ENCODE peak calls at places on chromosomes 11 and 22, in ten cellular contexts. B is heart right ventricle, D is sigmoid colon, S is lung, N is spleen, E is fibroblast of lung, U is PC-3, T is mammary epithelial cell, X is IMR-90, O is cardiac muscle cell. H is an unnamed sample.

GRCh38 chr11:75424396-75424795 is 8.6 kb downstream of the KLHL35 start:
- DNase-seq in B (peak; percentile 39), D (no peak), S (no peak), N (peak; percentile 25), E (no peak), U (no peak), T (no peak), X (no peak), O (peak; percentile 79), H (no peak)

GRCh38 chr11:112289588-112290461 is 29.2 kb upstream of the PLET1 start:
- DNase-seq in B (peak; percentile 78), D (peak; percentile 89), S (peak; percentile 82), N (peak; percentile 97), E (peak; percentile 53), U (peak; percentile 77), T (peak; percentile 55), X (peak; percentile 35), O (peak; percentile 85), H (peak; percentile 82)

GRCh38 chr22:27220349-27220748 is 563.0 kb downstream of the MIAT start:
- DNase-seq in B (no peak), D (peak; percentile 78), S (no peak), N (no peak), E (peak; percentile 99), U (no peak), T (peak; percentile 81), X (peak; percentile 89), O (no peak), H (no peak)

GRCh38 chr22:20782601-20783299 is 8.8 kb downstream of the SERPIND1 start:
- DNase-seq in B (no peak), D (no peak), S (no peak), N (no peak), E (no peak), U (peak; percentile 42), T (no peak), X (no peak), O (no peak), H (no peak)

GRCh38 chr11:10856689-10857603 is 907 bp downstream of the ZBED5 start:
- DNase-seq in B (peak; percentile 43), D (peak; percentile 77), S (peak; percentile 53), N (no peak), E (peak; percentile 50), U (peak; percentile 45), T (peak; percentile 60), X (peak; percentile 28), O (peak; percentile 47), H (peak; percentile 68)

GRCh38 chr11:134360050-134360835 is 28.5 kb downstream of the GLB1L2 start:
- DNase-seq in B (peak; percentile 63), D (peak; percentile 82), S (peak; percentile 65), N (peak; percentile 89), E (peak; percentile 45), U (peak; percentile 83), T (peak; percentile 22), X (peak; percentile 32), O (peak; percentile 88), H (peak; percentile 84)

GRCh38 chr11:64268687-64269379 is 15.6 kb downstream of the BAD start:
- DNase-seq in B (peak; percentile 69), D (peak; percentile 92), S (no peak), N (peak; percentile 94), E (peak; percentile 68), U (peak; percentile 58), T (peak; percentile 62), X (peak; percentile 48), O (no peak), H (peak; percentile 44)

GRCh38 chr22:22574361-22574760 is 15.3 kb upstream of the PRAME start:
- DNase-seq in B (no peak), D (no peak), S (no peak), N (no peak), E (no peak), U (no peak), T (no peak), X (no peak), O (no peak), H (no peak)

GRCh38 chr22:32411388-32411787 is 659 bp downstream of the RTCB start:
- DNase-seq in B (no peak), D (no peak), S (no peak), N (no peak), E (peak; percentile 52), U (peak; percentile 58), T (peak; percentile 64), X (peak; percentile 40), O (no peak), H (no peak)
- H3K27ac ChIP-seq in B (peak overlapping the region; percentile 71), D (peak overlapping the region; percentile 79), S (peak overlapping the region; percentile 84), N (peak overlapping the region; percentile 88), E (peak overlapping the region; percentile 62), U (peak overlapping the region; percentile 78), T (peak overlapping the region; percentile 80), X (peak overlapping the region; percentile 57), O (peak overlapping the region; percentile 77), H (peak overlapping the region; percentile 75)

GRCh38 chr22:30511109-30511508 is 5.6 kb upstream of the SEC14L4 start:
- DNase-seq in B (no peak), D (no peak), S (no peak), N (no peak), E (no peak), U (no peak), T (no peak), X (no peak), O (no peak), H (no peak)

GRCh38 chr22:30511903-30512302 is 6.4 kb upstream of the SEC14L4 start:
- DNase-seq in B (no peak), D (no peak), S (no peak), N (no peak), E (no peak), U (no peak), T (no peak), X (no peak), O (no peak), H (no peak)

GRCh38 chr22:30503551-30503950 is 1.9 kb downstream of the SEC14L4 start:
- DNase-seq in B (no peak), D (no peak), S (no peak), N (no peak), E (no peak), U (no peak), T (no peak), X (no peak), O (no peak), H (no peak)

GRCh38 chr22:30506507-30506968 is 1.0 kb upstream of the SEC14L4 start:
- DNase-seq in B (no peak), D (no peak), S (peak; percentile 73), N (no peak), E (no peak), U (no peak), T (no peak), X (no peak), O (no peak), H (peak; percentile 68)

GRCh38 chr22:30507670-30508069 is 2.2 kb upstream of the SEC14L4 start:
- DNase-seq in B (no peak), D (no peak), S (no peak), N (no peak), E (no peak), U (no peak), T (no peak), X (no peak), O (no peak), H (no peak)
- H3K4me1 ChIP-seq in B (no peaks in the 10 kb centered on the region), D (no peaks in the 10 kb centered on the region), S (no peaks in the 10 kb centered on the region), N (no peaks in the 10 kb centered on the region), E (no peaks in the 10 kb centered on the region), U (no peaks in the 10 kb centered on the region), T (peaks cover 7% of the 10 kb centered on the region), X (no peaks in the 10 kb centered on the region), O (no peaks in the 10 kb centered on the region), H (no peaks in the 10 kb centered on the region)

DNA sequence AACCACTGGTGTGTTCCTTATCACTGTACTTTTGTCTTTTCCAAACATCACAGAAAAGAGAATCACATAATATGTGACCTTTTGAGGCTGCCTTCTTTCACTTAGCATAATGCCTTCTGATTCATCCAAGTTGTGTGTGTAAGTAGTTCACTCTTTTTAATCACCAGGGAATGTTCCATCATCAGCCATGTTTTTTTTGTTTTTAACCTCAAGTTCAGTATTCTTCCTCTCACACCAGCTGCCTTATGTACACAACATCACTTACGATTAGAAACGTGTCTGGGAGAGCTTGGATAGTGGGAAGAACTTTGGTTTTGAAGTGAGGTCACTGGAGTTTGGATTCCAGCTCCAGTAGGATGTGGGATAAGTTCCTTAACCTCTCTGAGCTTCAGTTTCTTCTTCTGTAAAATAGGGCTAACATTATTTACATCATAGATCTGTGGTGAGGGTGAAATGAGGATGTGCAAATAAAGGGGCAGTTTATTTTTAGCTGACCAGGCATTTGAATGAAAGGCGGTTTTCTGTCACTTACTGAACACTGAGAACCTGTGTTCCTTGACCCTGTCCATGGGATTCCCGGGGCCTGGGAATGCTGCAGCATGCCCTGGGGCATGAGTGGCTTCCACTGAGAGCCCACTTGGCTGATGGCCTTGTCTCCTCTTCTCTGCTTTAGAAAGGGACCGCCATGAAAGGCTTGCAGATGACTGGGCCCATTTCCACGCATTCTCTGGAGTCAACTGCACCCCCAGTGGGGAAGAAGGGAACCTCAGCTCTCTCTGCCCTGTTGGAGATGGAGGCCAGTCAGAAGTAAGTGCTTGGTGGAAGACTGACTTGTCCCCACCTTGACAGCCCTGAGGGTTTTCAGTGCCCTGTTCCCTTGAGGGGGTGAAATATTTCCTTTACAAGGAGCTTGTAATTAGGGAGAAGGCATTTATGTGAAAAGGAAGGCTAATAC is 92.6 kb downstream of the DEPDC5 start:
- DNase-seq in B (no peak), D (no peak), S (no peak), N (no peak), E (peak; percentile 90), U (no peak), T (no peak), X (peak; percentile 96), O (no peak), H (no peak)
- TF ChIP-seq CTCF in B (no peak), D (no peak), S (no peak), N (no peak), E (peak; percentile 29), U (peak; percentile 47), T (peak; percentile 43), X (peak; percentile 21), O (peak; percentile 38), H (no peak)

DNA sequence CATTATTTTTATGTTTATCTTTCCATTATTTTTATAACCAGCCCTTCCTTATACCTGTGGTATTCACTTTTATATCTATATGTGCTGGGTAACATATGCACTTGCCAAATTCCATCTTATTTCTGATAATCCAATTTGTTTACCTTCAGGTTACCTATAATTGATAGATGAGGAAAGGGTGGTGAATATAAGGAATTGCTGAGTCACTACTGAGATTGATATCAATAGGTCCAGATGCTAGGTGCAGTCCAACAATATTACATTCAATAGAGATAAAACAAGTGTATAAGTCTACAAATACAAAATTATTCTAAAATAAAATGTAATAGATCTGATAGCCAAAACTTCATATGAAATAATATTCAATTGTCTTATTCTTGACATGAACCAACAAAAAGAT is 759.0 kb upstream of the CCDC90B start:
- DNase-seq in B (no peak), D (no peak), S (no peak), N (no peak), E (no peak), U (no peak), T (no peak), X (no peak), O (no peak), H (no peak)
- H3K27ac ChIP-seq in B (no peak overlapping the region), D (no peak overlapping the region), S (no peak overlapping the region), N (no peak overlapping the region), E (no peak overlapping the region), U (no peak overlapping the region), T (no peak overlapping the region), X (no peak overlapping the region), O (no peak overlapping the region), H (no peak overlapping the region)

DNA sequence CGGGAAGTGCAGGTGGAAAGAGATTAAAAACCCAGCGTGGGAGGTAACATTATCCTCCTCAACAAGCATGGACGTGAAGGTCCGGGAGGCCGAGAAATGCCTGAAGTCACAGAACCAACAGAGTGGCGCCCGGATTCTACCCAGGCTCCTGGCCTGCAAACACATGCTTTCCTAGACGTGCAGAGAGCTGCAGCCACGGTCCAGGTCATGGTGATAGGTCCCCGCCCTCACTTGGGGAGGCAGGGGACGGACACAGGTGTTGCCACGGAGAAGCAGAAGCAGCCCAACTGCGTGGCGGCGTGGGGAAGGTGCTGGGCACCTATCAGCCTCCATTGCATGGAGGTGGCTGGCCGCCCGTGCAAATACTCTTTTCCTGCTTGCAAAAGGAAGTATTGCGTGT is 148.8 kb downstream of the MPPED1 start:
- DNase-seq in B (no peak), D (no peak), S (no peak), N (no peak), E (no peak), U (no peak), T (no peak), X (no peak), O (no peak), H (no peak)
- H3K4me1 ChIP-seq in B (no peaks in the 10 kb centered on the region), D (no peaks in the 10 kb centered on the region), S (no peaks in the 10 kb centered on the region), N (no peaks in the 10 kb centered on the region), E (no peaks in the 10 kb centered on the region), U (no peaks in the 10 kb centered on the region), T (no peaks in the 10 kb centered on the region), X (no peaks in the 10 kb centered on the region), O (peaks cover 5% of the 10 kb centered on the region), H (no peaks in the 10 kb centered on the region)

H was measured in thyroid gland.